ENCODE peak calls at places on chromosome 9, in ten cellular contexts. R is body of pancreas, P is sigmoid colon, X is neural crest cell, I is cardiac muscle cell, F is K562, T is fibroblast of pulmonary artery, M is cardiac fibroblast, A is fibroblast of villous mesenchyme, V is GM10248. H is an unnamed sample.
A peak's percentile ranks its signal among the peaks of the same experiment; 100 is the strongest.

GRCh38 chr9:99134893-99135341 is 30.0 kb downstream of the TGFBR1 start:
- DNase-seq in R (no peak), P (no peak), X (no peak), I (no peak), F (no peak), T (peak; percentile 22), M (peak; percentile 33), A (peak; percentile 41), V (no peak), H (peak; percentile 57)

GRCh38 chr9:16092627-16093091 is 539.8 kb downstream of the CCDC171 start:
- DNase-seq in R (no peak), P (no peak), X (no peak), I (no peak), F (no peak), T (peak; percentile 51), M (peak; percentile 57), A (peak; percentile 82), V (no peak), H (no peak)

GRCh38 chr9:85163415-85163814 is 493.9 kb downstream of the NTRK2 start:
- DNase-seq in R (no peak), P (no peak), X (no peak), I (no peak), F (no peak), T (peak; percentile 39), M (peak; percentile 76), A (no peak), V (no peak), H (no peak)

GRCh38 chr9:78462616-78463015 is 165.7 kb downstream of the PSAT1 start:
- DNase-seq in R (no peak), P (no peak), X (no peak), I (no peak), F (no peak), T (no peak), M (no peak), A (no peak), V (no peak), H (no peak)

GRCh38 chr9:88791105-88791805 is 200.0 kb upstream of the S1PR3 start:
- DNase-seq in R (no peak), P (no peak), X (no peak), I (no peak), F (no peak), T (peak; percentile 88), M (peak; percentile 92), A (peak; percentile 89), V (no peak), H (peak; percentile 89)

GRCh38 chr9:136046555-136046921 is 48.6 kb downstream of the NACC2 start:
- DNase-seq in R (no peak), P (peak; percentile 54), X (no peak), I (no peak), F (no peak), T (no peak), M (no peak), A (no peak), V (no peak), H (no peak)

GRCh38 chr9:71719585-71719984 is 48.7 kb downstream of the CEMIP2 start:
- DNase-seq in R (no peak), P (no peak), X (no peak), I (no peak), F (no peak), T (peak; percentile 68), M (peak; percentile 70), A (peak; percentile 41), V (no peak), H (peak; percentile 49)

GRCh38 chr9:100601216-100601615 is 23.3 kb downstream of the CAVIN4 start:
- DNase-seq in R (peak; percentile 44), P (no peak), X (peak; percentile 52), I (peak; percentile 76), F (peak; percentile 33), T (peak; percentile 72), M (peak; percentile 73), A (peak; percentile 60), V (peak; percentile 42), H (peak; percentile 50)

GRCh38 chr9:94148419-94148818 is 64.2 kb downstream of the PTPDC1 start:
- DNase-seq in R (no peak), P (no peak), X (no peak), I (no peak), F (no peak), T (no peak), M (no peak), A (no peak), V (no peak), H (no peak)

GRCh38 chr9:132078369-132079356 is 1.0 kb downstream of the MED27 start:
- DNase-seq in R (peak; percentile 18), P (peak; percentile 68), X (no peak), I (peak; percentile 5), F (peak; percentile 38), T (peak; percentile 72), M (peak; percentile 63), A (peak; percentile 54), V (no peak), H (peak; percentile 74)

GRCh38 chr9:3332802-3333201 is 193.0 kb downstream of the RFX3 start:
- DNase-seq in R (no peak), P (no peak), X (no peak), I (peak; percentile 39), F (no peak), T (peak; percentile 60), M (peak; percentile 76), A (peak; percentile 40), V (no peak), H (no peak)

GRCh38 chr9:3336951-3337350 is 188.8 kb downstream of the RFX3 start:
- DNase-seq in R (no peak), P (no peak), X (no peak), I (no peak), F (no peak), T (no peak), M (no peak), A (no peak), V (no peak), H (no peak)

GRCh38 chr9:3329361-3329760 is 196.4 kb downstream of the RFX3 start:
- DNase-seq in R (no peak), P (no peak), X (no peak), I (no peak), F (no peak), T (peak; percentile 41), M (peak; percentile 23), A (no peak), V (no peak), H (peak; percentile 33)

GRCh38 chr9:3330792-3331420 is 194.9 kb downstream of the RFX3 start:
- DNase-seq in R (no peak), P (no peak), X (no peak), I (peak; percentile 32), F (no peak), T (peak; percentile 32), M (peak; percentile 14), A (no peak), V (no peak), H (peak; percentile 68)

GRCh38 chr9:3331801-3332200 is 194.0 kb downstream of the RFX3 start:
- DNase-seq in R (peak; percentile 19), P (no peak), X (no peak), I (peak; percentile 9), F (no peak), T (peak; percentile 16), M (no peak), A (no peak), V (no peak), H (no peak)
- TF ChIP-seq CTCF in R (no peak), P (no peak), X (peak; percentile 47), I (peak; percentile 33), F (peak; percentile 19), T (peak; percentile 32), M (peak; percentile 10), A (peak; percentile 37), V (peak; percentile 11), H (peak; percentile 32)

GRCh38 chr9:9603345-9603744 is 1009.5 kb downstream of the PTPRD start:
- DNase-seq in R (no peak), P (no peak), X (no peak), I (no peak), F (no peak), T (no peak), M (no peak), A (no peak), V (no peak), H (no peak)

DNA sequence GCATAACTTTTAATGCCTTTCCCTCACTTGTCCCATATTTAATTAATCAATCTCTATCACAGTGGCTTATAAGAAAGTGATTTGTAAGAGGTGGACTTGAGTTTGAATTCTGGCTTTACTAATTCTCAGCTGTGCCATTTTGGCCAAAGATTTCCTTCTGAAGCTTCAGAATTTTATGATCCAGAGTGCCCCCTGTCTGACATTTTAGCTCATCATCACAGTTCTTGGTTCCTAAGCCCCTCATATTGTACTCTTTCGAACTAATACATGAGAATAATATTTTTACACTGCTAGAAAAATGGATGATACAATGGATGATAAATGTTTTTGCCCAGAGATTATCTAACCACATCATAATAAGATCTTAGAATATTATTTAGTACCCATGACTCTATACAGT is 1014.1 kb downstream of the PTPRD start:
- DNase-seq in R (no peak), P (no peak), X (no peak), I (no peak), F (no peak), T (no peak), M (no peak), A (no peak), V (no peak), H (no peak)
- TF ChIP-seq CTCF in R (no peak), P (no peak), X (peak; percentile 35), I (no peak), F (no peak), T (no peak), M (no peak), A (no peak), V (no peak), H (no peak)

GRCh38 chr9:130938652-130939404 is at the start of gene FIBCD1:
- DNase-seq in R (no peak), P (no peak), X (no peak), I (peak; percentile 51), F (no peak), T (no peak), M (peak; percentile 35), A (peak; percentile 44), V (peak; percentile 65), H (peak; percentile 53)
- TF ChIP-seq CTCF in R (no peak), P (no peak), X (peak; percentile 44), I (peak; percentile 34), F (no peak), T (no peak), M (peak; percentile 3), A (peak; percentile 23), V (peak; percentile 25), H (peak; percentile 28)

GRCh38 chr9:108894225-108894997 is 32.3 kb downstream of the ACTL7A start:
- DNase-seq in R (no peak), P (no peak), X (no peak), I (no peak), F (no peak), T (no peak), M (no peak), A (no peak), V (no peak), H (no peak)

GRCh38 chr9:108885643-108886348 is 23.7 kb downstream of the ACTL7A start:
- DNase-seq in R (peak; percentile 68), P (no peak), X (no peak), I (peak; percentile 73), F (peak; percentile 52), T (peak; percentile 95), M (peak; percentile 89), A (peak; percentile 71), V (peak; percentile 74), H (peak; percentile 81)

GRCh38 chr9:108884701-108885100 is 22.6 kb downstream of the ACTL7A start:
- DNase-seq in R (no peak), P (no peak), X (no peak), I (no peak), F (no peak), T (no peak), M (no peak), A (no peak), V (no peak), H (no peak)

DNA sequence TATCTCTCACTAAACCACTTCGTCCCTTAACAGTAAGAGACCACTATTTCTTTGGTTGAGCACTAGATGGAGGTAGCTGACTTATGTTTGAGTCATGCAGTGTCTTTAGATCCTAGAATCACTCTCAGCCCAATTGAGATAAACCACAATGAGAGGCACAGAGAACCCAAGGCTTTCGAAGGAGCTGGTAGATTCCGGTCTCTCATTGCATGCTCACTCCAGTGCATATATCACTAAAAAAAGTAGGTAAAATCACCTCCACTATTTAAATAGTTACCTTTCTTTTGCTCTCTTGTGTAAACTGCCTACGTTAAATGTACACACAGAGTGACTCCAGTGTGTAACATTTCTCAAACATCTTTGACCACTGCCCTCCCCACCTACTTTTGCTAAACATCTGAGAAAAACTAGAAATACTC is 27.6 kb downstream of the ACTL7A start:
- DNase-seq in R (no peak), P (no peak), X (no peak), I (peak; percentile 72), F (no peak), T (peak; percentile 70), M (peak; percentile 55), A (peak; percentile 27), V (no peak), H (peak; percentile 37)
- TF ChIP-seq CTCF in R (no peak), P (no peak), X (no peak), I (peak; percentile 33), F (no peak), T (peak; percentile 51), M (peak; percentile 32), A (peak; percentile 26), V (no peak), H (peak; percentile 24)